ENCODE peak calls at places on chromosome 4, in five cellular contexts. I is heart left ventricle; Z is gastrocnemius medialis; L is fibroblast of lung; F is CD8-positive, alpha-beta T cell. Y is an unnamed sample.

GRCh38 chr4:169663894-169664293 is 43.5 kb downstream of the CLCN3 start:
- DNase-seq in Z (no peak), I (no peak), L (no peak), F (no peak), Y (no peak)

GRCh38 chr4:99159699-99160098 is 15.6 kb upstream of the ADH4 start:
- DNase-seq in L (peak; percentile 25), Z (no peak), F (no peak), I (no peak), Y (no peak)

GRCh38 chr4:105145913-105146285 is 777 bp upstream of the TET2 start:
- DNase-seq in F (peak; percentile 36), Z (no peak), L (no peak), I (no peak), Y (no peak)

GRCh38 chr4:108355523-108356208 is 186.9 kb upstream of the LEF1 start:
- DNase-seq in F (peak; percentile 25), Z (no peak), L (no peak), I (no peak), Y (no peak)

GRCh38 chr4:118751634-118752293 is 66.6 kb downstream of the METTL14 start:
- DNase-seq in I (no peak), L (no peak), Z (no peak), F (no peak), Y (no peak)

GRCh38 chr4:148283665-148284064 is 158.5 kb downstream of the NR3C2 start:
- DNase-seq in L (no peak), Z (no peak), I (no peak), F (no peak), Y (no peak)

GRCh38 chr4:48047421-48047844 is 30.9 kb downstream of the NIPAL1 start:
- DNase-seq in L (no peak), F (peak; percentile 49), I (no peak), Z (no peak), Y (no peak)

GRCh38 chr4:80173841-80174240 is 23.5 kb upstream of the PRDM8 start:
- DNase-seq in F (no peak), I (no peak), L (no peak), Z (no peak), Y (no peak)

GRCh38 chr4:25051534-25051933 is 20.8 kb upstream of the LGI2 start:
- DNase-seq in Z (no peak), F (no peak), I (no peak), L (no peak), Y (no peak)

GRCh38 chr4:23788027-23788426 is 101.8 kb downstream of the PPARGC1A start:
- DNase-seq in L (no peak), F (no peak), Z (no peak), I (no peak), Y (no peak)

GRCh38 chr4:82592639-82593038 is 30.9 kb upstream of the TMEM150C start:
- DNase-seq in F (no peak), I (no peak), Z (no peak), L (no peak), Y (no peak)

GRCh38 chr4:40190880-40191815 is 5.7 kb upstream of the RHOH start:
- DNase-seq in L (no peak), I (no peak), Z (no peak), F (no peak), Y (no peak)

DNA sequence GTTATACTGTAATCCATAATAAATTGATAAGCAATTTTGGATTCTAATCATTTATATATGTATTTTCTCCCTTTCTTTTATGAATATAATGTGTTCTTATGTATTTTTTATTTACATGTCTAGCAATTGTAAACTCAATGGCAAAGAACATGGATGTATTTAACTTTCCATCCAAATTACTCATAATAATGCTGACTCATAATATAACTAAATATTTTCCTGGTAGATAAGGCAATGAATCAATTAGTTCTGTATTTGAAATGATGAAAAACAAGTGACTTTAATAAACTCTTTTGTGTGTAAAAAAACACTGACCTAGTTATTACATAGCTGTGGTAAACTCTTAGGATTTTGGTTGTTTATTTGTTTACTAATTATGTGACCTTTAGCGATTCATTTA is 211.2 kb downstream of the DTHD1 start:
- DNase-seq in Z (no peak), F (no peak), I (no peak), L (no peak), Y (no peak)
- H3K4me1 ChIP-seq in Z (no peaks in the 10 kb centered on the region), F (no peaks in the 10 kb centered on the region), I (no peaks in the 10 kb centered on the region), L (no peaks in the 10 kb centered on the region), Y (no peaks in the 10 kb centered on the region)

GRCh38 chr4:4480685-4481393 is 61.0 kb downstream of the STX18 start:
- DNase-seq in I (no peak), F (no peak), Z (no peak), L (peak; percentile 43), Y (no peak)
- TF ChIP-seq CTCF in I (peak; percentile 19), F (no peak), Z (no peak), L (peak; percentile 65), Y (peak; percentile 47)

GRCh38 chr4:3377557-3377956 is 64.2 kb upstream of the HGFAC start:
- DNase-seq in F (no peak), L (no peak), Z (no peak), I (no peak), Y (no peak)

GRCh38 chr4:3375688-3376087 is 66.1 kb upstream of the HGFAC start:
- DNase-seq in I (no peak), F (no peak), Z (peak; percentile 89), L (peak; percentile 58), Y (no peak)

GRCh38 chr4:3374667-3375066 is 67.1 kb upstream of the HGFAC start:
- DNase-seq in L (no peak), F (no peak), Z (no peak), I (no peak), Y (no peak)

GRCh38 chr4:3374011-3374645 is 67.6 kb upstream of the HGFAC start:
- DNase-seq in F (no peak), L (no peak), I (no peak), Z (no peak), Y (no peak)

GRCh38 chr4:3376266-3376665 is 65.5 kb upstream of the HGFAC start:
- DNase-seq in Z (no peak), L (no peak), F (no peak), I (no peak), Y (no peak)
- H3K4me1 ChIP-seq in Z (no peaks in the 10 kb centered on the region), L (peaks cover 5% of the 10 kb centered on the region), F (peaks cover 4% of the 10 kb centered on the region), I (no peaks in the 10 kb centered on the region), Y (peaks cover 11% of the 10 kb centered on the region)

GRCh38 chr4:46886711-46887110 is 22.3 kb downstream of the COX7B2 start:
- DNase-seq in I (no peak), L (peak; percentile 37), Z (no peak), F (no peak), Y (no peak)
- TF ChIP-seq CTCF in I (no peak), L (peak; percentile 51), Z (no peak), F (no peak), Y (peak; percentile 11)